ENCODE peak calls at places on chromosomes 13 and 19, in five cellular contexts. P is A549; D is heart right ventricle; I is CD8-positive, alpha-beta memory T cell; H is body of pancreas. T is an unnamed sample.

GRCh38 chr13:49995535-49996165 is 1.2 kb upstream of the TRIM13 start:
- DNase-seq in P (no peak), D (no peak), I (no peak), H (no peak), T (no peak)

GRCh38 chr13:52165410-52165809 is 6.0 kb upstream of the NEK3 start:
- DNase-seq in P (no peak), D (no peak), I (no peak), H (no peak), T (no peak)

GRCh38 chr19:8209965-8210659 is 942 bp downstream of the CERS4 start:
- DNase-seq in P (no peak), D (no peak), I (no peak), H (no peak), T (no peak)

GRCh38 chr13:49996951-49997895 is at the start of gene TRIM13:
- DNase-seq in P (peak; percentile 87), D (peak; percentile 91), I (peak; percentile 78), H (peak; percentile 89), T (peak; percentile 91)

GRCh38 chr19:4369888-4370260 is 26.5 kb downstream of the MPND start:
- DNase-seq in P (no peak), D (peak; percentile 57), I (peak; percentile 72), H (peak; percentile 24), T (no peak)

GRCh38 chr13:36880961-36881360 is 39.1 kb downstream of the SMAD9 start:
- DNase-seq in P (no peak), D (no peak), I (no peak), H (no peak), T (no peak)

GRCh38 chr19:45889210-45889885 is 3.4 kb upstream of the IRF2BP1 start:
- DNase-seq in P (no peak), D (no peak), I (no peak), H (no peak), T (no peak)

GRCh38 chr13:83618966-83619365 is 263.3 kb downstream of the SLITRK1 start:
- DNase-seq in P (no peak), D (no peak), I (no peak), H (no peak), T (no peak)

GRCh38 chr13:74132768-74133656 is 1.2 kb downstream of the KLF12 start:
- DNase-seq in P (peak; percentile 2), D (peak; percentile 32), I (peak; percentile 55), H (no peak), T (peak; percentile 61)

GRCh38 chr19:13396256-13397080 is 109.8 kb downstream of the CACNA1A start:
- DNase-seq in P (peak; percentile 49), D (peak; percentile 27), I (no peak), H (peak; percentile 22), T (no peak)

GRCh38 chr19:48290341-48290922 is 20.6 kb downstream of the ZNF114 start:
- DNase-seq in P (peak; percentile 35), D (no peak), I (no peak), H (no peak), T (no peak)

GRCh38 chr13:90272356-90272755 is 1075.1 kb upstream of the MIR17HG start:
- DNase-seq in P (no peak), D (no peak), I (no peak), H (no peak), T (no peak)

GRCh38 chr13:106560791-106561190 is 7.1 kb downstream of the ARGLU1 start:
- DNase-seq in P (no peak), D (no peak), I (no peak), H (no peak), T (no peak)

GRCh38 chr19:632228-633067 is 889 bp downstream of the POLRMT start:
- DNase-seq in P (peak; percentile 66), D (no peak), I (no peak), H (no peak), T (no peak)

GRCh38 chr19:45901912-45902650 is at the start of gene MYPOP:
- DNase-seq in P (no peak), D (no peak), I (peak; percentile 4), H (no peak), T (no peak)

GRCh38 chr19:15828121-15828620 is 12.7 kb upstream of the OR10H1 start:
- DNase-seq in P (no peak), D (no peak), I (no peak), H (no peak), T (no peak)

GRCh38 chr19:48511800-48512503 is at the start of gene LMTK3:
- DNase-seq in P (peak; percentile 85), D (no peak), I (peak; percentile 83), H (no peak), T (no peak)

GRCh38 chr13:111298214-111298975 is 22.0 kb upstream of the TEX29 start:
- DNase-seq in P (no peak), D (no peak), I (no peak), H (no peak), T (no peak)

GRCh38 chr19:3433313-3433712 is 47.0 kb downstream of the SMIM24 start:
- DNase-seq in P (no peak), D (no peak), I (no peak), H (no peak), T (no peak)

GRCh38 chr13:28820099-28821051 is at the start of gene MTUS2:
- DNase-seq in P (no peak), D (no peak), I (no peak), H (no peak), T (no peak)

GRCh38 chr19:49772850-49773432 is 6.1 kb downstream of the AP2A1 start:
- DNase-seq in P (no peak), D (no peak), I (no peak), H (no peak), T (no peak)

GRCh38 chr13:21012211-21012610 is 49.2 kb downstream of the LATS2 start:
- DNase-seq in P (no peak), D (no peak), I (no peak), H (no peak), T (no peak)

GRCh38 chr13:76991432-76991795 is 467 bp upstream of the CLN5 start:
- DNase-seq in P (no peak), D (peak; percentile 30), I (peak; percentile 92), H (no peak), T (no peak)

GRCh38 chr19:8248348-8249328 is 39.5 kb downstream of the CERS4 start:
- DNase-seq in P (no peak), D (no peak), I (no peak), H (no peak), T (no peak)

GRCh38 chr13:49908637-49909036 is 27.5 kb downstream of the SPRYD7 start:
- DNase-seq in P (peak; percentile 9), D (no peak), I (no peak), H (no peak), T (no peak)

GRCh38 chr13:23212621-23213020 is 31.8 kb downstream of the SGCG start:
- DNase-seq in P (no peak), D (no peak), I (no peak), H (no peak), T (no peak)
- H3K27ac ChIP-seq in P (no peak overlapping the region), D (no peak overlapping the region), I (no peak overlapping the region), H (no peak overlapping the region), T (no peak overlapping the region)

GRCh38 chr13:33184530-33184929 is 101.0 kb downstream of the STARD13 start:
- DNase-seq in P (no peak), D (no peak), I (no peak), H (no peak), T (no peak)

GRCh38 chr13:33184131-33184485 is 101.4 kb downstream of the STARD13 start:
- DNase-seq in P (no peak), D (no peak), I (no peak), H (no peak), T (no peak)

GRCh38 chr13:33186851-33187250 is 98.7 kb downstream of the STARD13 start:
- DNase-seq in P (no peak), D (no peak), I (no peak), H (no peak), T (no peak)

GRCh38 chr13:33183431-33184130 is 102.0 kb downstream of the STARD13 start:
- DNase-seq in P (no peak), D (no peak), I (no peak), H (no peak), T (no peak)

DNA sequence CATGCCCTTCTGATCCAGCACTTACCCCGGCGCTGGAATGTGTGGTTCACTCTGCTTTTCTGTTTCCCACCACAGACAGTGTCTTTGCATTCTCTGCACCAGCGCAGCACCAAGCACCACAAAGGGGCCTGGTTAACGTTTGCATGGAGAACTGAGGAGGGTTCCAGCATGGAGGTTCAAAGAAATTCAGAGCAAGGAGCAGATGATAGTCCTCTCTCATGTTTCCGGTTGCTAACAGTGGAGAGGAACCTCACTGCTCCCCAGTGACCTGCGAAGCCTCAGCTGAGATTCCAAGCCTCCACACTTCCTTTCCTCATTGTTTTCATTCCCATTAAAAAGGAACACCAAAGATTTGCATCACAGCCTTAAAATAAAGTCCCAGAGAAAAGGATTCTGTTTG is 99.7 kb downstream of the STARD13 start:
- DNase-seq in P (no peak), D (no peak), I (no peak), H (no peak), T (no peak)
- H3K27ac ChIP-seq in P (no peak overlapping the region), D (no peak overlapping the region), I (no peak overlapping the region), H (no peak overlapping the region), T (peak overlapping the region; percentile 53)

GRCh38 chr13:40568672-40569350 is 97.6 kb downstream of the FOXO1 start:
- DNase-seq in P (no peak), D (no peak), I (no peak), H (no peak), T (no peak)

GRCh38 chr13:40572961-40573360 is 93.5 kb downstream of the FOXO1 start:
- DNase-seq in P (no peak), D (no peak), I (no peak), H (no peak), T (no peak)

GRCh38 chr13:40570930-40571329 is 95.5 kb downstream of the FOXO1 start:
- DNase-seq in P (no peak), D (no peak), I (no peak), H (no peak), T (no peak)

GRCh38 chr13:40568246-40568645 is 98.2 kb downstream of the FOXO1 start:
- DNase-seq in P (no peak), D (no peak), I (no peak), H (no peak), T (no peak)

DNA sequence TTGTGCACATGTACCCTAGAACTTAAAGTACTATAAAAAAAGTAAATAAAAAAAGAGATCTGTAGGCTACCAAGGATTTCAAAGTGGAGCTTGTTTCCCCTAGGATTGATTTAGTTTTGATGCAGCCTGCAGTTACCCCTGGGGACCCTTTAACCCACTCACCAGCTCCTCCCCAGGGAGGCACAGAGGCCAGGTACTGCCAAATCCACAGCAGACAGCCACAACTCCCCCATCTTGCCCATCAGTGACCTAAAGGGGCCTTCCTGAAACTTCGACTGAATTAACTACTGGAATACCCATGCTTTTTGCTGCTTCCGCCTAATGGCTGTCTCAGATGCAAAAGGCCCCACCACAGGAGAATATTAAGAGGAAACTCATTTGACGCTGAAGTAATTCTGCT is 95.1 kb downstream of the FOXO1 start:
- DNase-seq in P (no peak), D (no peak), I (no peak), H (no peak), T (no peak)
- H3K27ac ChIP-seq in P (no peak overlapping the region), D (no peak overlapping the region), I (no peak overlapping the region), H (no peak overlapping the region), T (no peak overlapping the region)

DNA sequence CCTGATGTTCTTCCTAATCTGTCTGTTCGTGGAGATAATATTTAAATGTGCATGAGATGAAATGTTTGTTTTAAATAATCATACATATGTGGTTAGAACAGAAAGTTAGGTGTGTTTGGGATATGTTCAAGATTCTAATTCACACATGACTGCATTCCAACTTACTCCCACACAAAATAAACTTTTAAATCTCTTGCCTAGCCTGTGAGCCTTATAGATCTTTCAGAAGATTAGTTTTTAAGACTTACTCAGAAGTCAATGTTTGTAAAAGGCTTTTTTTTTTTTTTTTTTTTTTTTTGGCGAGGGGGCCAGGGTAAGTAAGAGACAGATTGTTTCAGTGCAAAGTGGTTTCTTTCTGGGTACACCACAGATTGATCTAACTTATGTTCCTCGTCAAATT is 39.0 kb downstream of the GPR180 start:
- DNase-seq in P (no peak), D (no peak), I (no peak), H (no peak), T (no peak)
- H3K27ac ChIP-seq in P (no peak overlapping the region), D (no peak overlapping the region), I (no peak overlapping the region), H (no peak overlapping the region), T (no peak overlapping the region)

T was measured in right atrium auricular region.